ENCODE peak calls at places on chromosomes 3 and 15, in nine cellular contexts. O is renal cortical epithelial cell; A is astrocyte; W is IMR-90; F is amniotic stem cell; U is choroid plexus epithelial cell; S is cardiac fibroblast; B is stimulated activated CD8-positive, alpha-beta memory T cell treated with anti-CD3 and anti-CD28 coated beads, Interleukin-15, amount 100 ng/mL, for 1 hour; M is stimulated activated CD4-positive, alpha-beta T cell treated with anti-CD3 and anti-CD28 coated beads, Interleukin-12 subunit alpha, Interleukin-12 subunit beta, amount 100 ng/mL, for 4 hours. Q is an unnamed sample.

GRCh38 chr3:187789872-187790271 is 44.6 kb upstream of the BCL6 start:
- DNase-seq in S (no peak), F (no peak), O (no peak), A (no peak), B (no peak), W (no peak), M (no peak), U (no peak), Q (no peak)

GRCh38 chr3:197019535-197019934 is 10.1 kb downstream of the MELTF start:
- DNase-seq in M (no peak), F (no peak), B (no peak), O (no peak), A (no peak), U (no peak), W (no peak), S (no peak), Q (no peak)

GRCh38 chr3:24318668-24319287 is 175.9 kb downstream of the THRB start:
- DNase-seq in U (peak; percentile 65), O (peak; percentile 96), M (no peak), B (no peak), A (peak; percentile 55), W (peak; percentile 5), S (peak; percentile 86), F (no peak), Q (peak; percentile 74)

GRCh38 chr15:55530861-55531313 is 22.9 kb upstream of the DNAAF4 start:
- DNase-seq in S (peak; percentile 41), F (no peak), O (peak; percentile 93), A (peak; percentile 77), M (no peak), U (peak; percentile 20), B (no peak), W (peak; percentile 68), Q (peak; percentile 80)

GRCh38 chr15:67067930-67068542 is 2.6 kb downstream of the SMAD3 start:
- DNase-seq in S (peak; percentile 39), F (no peak), W (peak; percentile 32), A (no peak), M (no peak), U (peak; percentile 76), B (no peak), O (no peak), Q (no peak)

GRCh38 chr15:75008249-75009017 is 13.1 kb downstream of the SCAMP5 start:
- DNase-seq in S (no peak), M (no peak), A (no peak), W (no peak), O (no peak), B (no peak), U (no peak), F (no peak), Q (no peak)

GRCh38 chr15:67607959-67608605 is 65.6 kb downstream of the MAP2K5 start:
- DNase-seq in O (no peak), W (no peak), M (no peak), S (no peak), U (no peak), B (no peak), A (no peak), F (no peak), Q (no peak)

GRCh38 chr3:117537949-117538348 is 828.4 kb downstream of the TUSC7 start:
- DNase-seq in O (no peak), W (no peak), B (no peak), A (no peak), F (no peak), S (no peak), M (no peak), U (no peak), Q (no peak)

GRCh38 chr3:9111349-9112265 is 137.8 kb downstream of the SRGAP3 start:
- DNase-seq in F (no peak), O (no peak), A (peak; percentile 24), M (no peak), W (peak; percentile 0), S (no peak), U (no peak), B (no peak), Q (no peak)

GRCh38 chr3:60250810-60251209 is 1000.4 kb downstream of the FHIT start:
- DNase-seq in B (no peak), S (no peak), M (no peak), O (no peak), A (no peak), F (no peak), W (no peak), U (no peak), Q (no peak)

GRCh38 chr15:77329202-77329601 is 90.7 kb downstream of the PEAK1 start:
- DNase-seq in U (no peak), W (no peak), F (no peak), A (no peak), M (no peak), O (peak; percentile 27), B (no peak), S (no peak), Q (no peak)

GRCh38 chr3:139338405-139338804 is 5.4 kb upstream of the MRPS22 start:
- DNase-seq in B (no peak), S (no peak), A (no peak), O (no peak), F (no peak), W (no peak), U (no peak), M (no peak), Q (no peak)

GRCh38 chr3:40243056-40243455 is 66.5 kb upstream of the EIF1B start:
- DNase-seq in U (no peak), W (no peak), F (no peak), S (no peak), B (no peak), O (no peak), A (no peak), M (no peak), Q (no peak)

GRCh38 chr15:61537337-61537736 is 308.2 kb upstream of the RORA start:
- DNase-seq in W (no peak), S (no peak), O (no peak), U (no peak), A (no peak), F (no peak), M (no peak), B (no peak), Q (no peak)

GRCh38 chr3:170553788-170554620 is 31.9 kb downstream of the SLC7A14 start:
- DNase-seq in A (no peak), M (no peak), U (peak; percentile 35), F (no peak), S (peak; percentile 35), W (peak; percentile 52), B (no peak), O (peak; percentile 6), Q (no peak)

GRCh38 chr3:20064796-20065564 is 24.7 kb downstream of the KAT2B start:
- DNase-seq in M (no peak), B (no peak), U (no peak), A (no peak), W (no peak), F (no peak), S (no peak), O (no peak), Q (no peak)

GRCh38 chr3:167870201-167870600 is 134.7 kb downstream of the SERPINI1 start:
- DNase-seq in A (no peak), S (no peak), O (no peak), W (no peak), M (no peak), U (no peak), F (no peak), B (no peak), Q (no peak)

GRCh38 chr15:46304320-46304719 is 669.5 kb downstream of the SQOR start:
- DNase-seq in M (no peak), U (no peak), S (peak; percentile 13), W (no peak), A (no peak), B (no peak), O (peak; percentile 32), F (no peak), Q (peak; percentile 4)

Q was measured in kidney glomerular epithelial cell.